ENCODE peak calls at places on chromosomes 4 and X, in eight cellular contexts. One of them, this sample, is unnamed.

GRCh38 chr4:930827-931193 is 1.3 kb downstream of the GAK start:
- DNase-seq in choroid plexus epithelial cell: no peak
- DNase-seq in HCT116: no peak
- DNase-seq in lower lobe of right lung: no peak
- DNase-seq in uterus: no peak
- DNase-seq in cardiac muscle cell: no peak
- DNase-seq in left ventricle myocardium inferior: no peak
- DNase-seq in IMR-90: no peak
- DNase-seq in this sample: no peak

GRCh38 chrX:150236304-150236703 is 126.8 kb upstream of the MAMLD1 start:
- DNase-seq in choroid plexus epithelial cell: no peak
- DNase-seq in HCT116: no peak
- DNase-seq in lower lobe of right lung: no peak
- DNase-seq in uterus: no peak
- DNase-seq in cardiac muscle cell: no peak
- DNase-seq in left ventricle myocardium inferior: no peak
- DNase-seq in IMR-90: peak
- DNase-seq in this sample: no peak

GRCh38 chrX:54208531-54208930 is 25.5 kb upstream of the FAM120C start:
- DNase-seq in choroid plexus epithelial cell: peak
- DNase-seq in HCT116: no peak
- DNase-seq in lower lobe of right lung: no peak
- DNase-seq in uterus: no peak
- DNase-seq in cardiac muscle cell: no peak
- DNase-seq in left ventricle myocardium inferior: no peak
- DNase-seq in IMR-90: peak
- DNase-seq in this sample: no peak

GRCh38 chrX:17475820-17476219 is 100.8 kb downstream of the NHS start:
- DNase-seq in choroid plexus epithelial cell: no peak
- DNase-seq in HCT116: no peak
- DNase-seq in lower lobe of right lung: no peak
- DNase-seq in uterus: no peak
- DNase-seq in cardiac muscle cell: no peak
- DNase-seq in left ventricle myocardium inferior: no peak
- DNase-seq in IMR-90: no peak
- DNase-seq in this sample: no peak

GRCh38 chr4:2797188-2797544 is 4.3 kb downstream of the SH3BP2 start:
- DNase-seq in choroid plexus epithelial cell: no peak
- DNase-seq in HCT116: no peak
- DNase-seq in lower lobe of right lung: peak
- DNase-seq in uterus: peak
- DNase-seq in cardiac muscle cell: no peak
- DNase-seq in left ventricle myocardium inferior: no peak
- DNase-seq in IMR-90: no peak
- DNase-seq in this sample: no peak

GRCh38 chr4:54496412-54496811 is 161.3 kb upstream of the KIT start:
- DNase-seq in choroid plexus epithelial cell: no peak
- DNase-seq in HCT116: no peak
- DNase-seq in lower lobe of right lung: no peak
- DNase-seq in uterus: no peak
- DNase-seq in cardiac muscle cell: no peak
- DNase-seq in left ventricle myocardium inferior: no peak
- DNase-seq in IMR-90: no peak
- DNase-seq in this sample: no peak

GRCh38 chrX:32533848-32534247 is 677.5 kb downstream of the DMD start:
- DNase-seq in choroid plexus epithelial cell: no peak
- DNase-seq in HCT116: no peak
- DNase-seq in lower lobe of right lung: no peak
- DNase-seq in uterus: no peak
- DNase-seq in cardiac muscle cell: no peak
- DNase-seq in left ventricle myocardium inferior: no peak
- DNase-seq in IMR-90: no peak
- DNase-seq in this sample: no peak

GRCh38 chr4:30380404-30380998 is 339.7 kb upstream of the PCDH7 start:
- DNase-seq in choroid plexus epithelial cell: peak
- DNase-seq in HCT116: peak
- DNase-seq in lower lobe of right lung: no peak
- DNase-seq in uterus: no peak
- DNase-seq in cardiac muscle cell: peak
- DNase-seq in left ventricle myocardium inferior: no peak
- DNase-seq in IMR-90: peak
- DNase-seq in this sample: no peak

GRCh38 chr4:82801910-82802521 is 3.4 kb upstream of the SCD5 start:
- DNase-seq in choroid plexus epithelial cell: peak
- DNase-seq in HCT116: no peak
- DNase-seq in lower lobe of right lung: no peak
- DNase-seq in uterus: no peak
- DNase-seq in cardiac muscle cell: no peak
- DNase-seq in left ventricle myocardium inferior: no peak
- DNase-seq in IMR-90: peak
- DNase-seq in this sample: no peak

GRCh38 chr4:87044511-87045369 is 109.9 kb downstream of the AFF1 start:
- DNase-seq in choroid plexus epithelial cell: no peak
- DNase-seq in HCT116: no peak
- DNase-seq in lower lobe of right lung: no peak
- DNase-seq in uterus: no peak
- DNase-seq in cardiac muscle cell: no peak
- DNase-seq in left ventricle myocardium inferior: no peak
- DNase-seq in IMR-90: no peak
- DNase-seq in this sample: no peak

GRCh38 chr4:109434007-109434792 is 585 bp downstream of the SEC24B start:
- DNase-seq in choroid plexus epithelial cell: peak
- DNase-seq in HCT116: no peak
- DNase-seq in lower lobe of right lung: peak
- DNase-seq in uterus: peak
- DNase-seq in cardiac muscle cell: peak
- DNase-seq in left ventricle myocardium inferior: peak
- DNase-seq in IMR-90: peak
- DNase-seq in this sample: no peak

GRCh38 chrX:34656842-34657780 is at the start of gene TMEM47:
- DNase-seq in choroid plexus epithelial cell: peak
- DNase-seq in HCT116: no peak
- DNase-seq in lower lobe of right lung: peak
- DNase-seq in uterus: peak
- DNase-seq in cardiac muscle cell: peak
- DNase-seq in left ventricle myocardium inferior: peak
- DNase-seq in IMR-90: peak
- DNase-seq in this sample: no peak

GRCh38 chr4:140049024-140049923 is 104.7 kb downstream of the MAML3 start:
- DNase-seq in choroid plexus epithelial cell: peak
- DNase-seq in HCT116: no peak
- DNase-seq in lower lobe of right lung: no peak
- DNase-seq in uterus: peak
- DNase-seq in cardiac muscle cell: peak
- DNase-seq in left ventricle myocardium inferior: no peak
- DNase-seq in IMR-90: peak
- DNase-seq in this sample: no peak

GRCh38 chr4:10084651-10085320 is 31.8 kb downstream of the WDR1 start:
- DNase-seq in choroid plexus epithelial cell: no peak
- DNase-seq in HCT116: no peak
- DNase-seq in lower lobe of right lung: peak
- DNase-seq in uterus: peak
- DNase-seq in cardiac muscle cell: no peak
- DNase-seq in left ventricle myocardium inferior: peak
- DNase-seq in IMR-90: no peak
- DNase-seq in this sample: peak

GRCh38 chr4:3314706-3315260 is 22.0 kb downstream of the RGS12 start:
- DNase-seq in choroid plexus epithelial cell: no peak
- DNase-seq in HCT116: no peak
- DNase-seq in lower lobe of right lung: no peak
- DNase-seq in uterus: no peak
- DNase-seq in cardiac muscle cell: no peak
- DNase-seq in left ventricle myocardium inferior: no peak
- DNase-seq in IMR-90: no peak
- DNase-seq in this sample: no peak

GRCh38 chr4:176894498-176894897 is 101.8 kb upstream of the VEGFC start:
- DNase-seq in choroid plexus epithelial cell: no peak
- DNase-seq in HCT116: no peak
- DNase-seq in lower lobe of right lung: no peak
- DNase-seq in uterus: no peak
- DNase-seq in cardiac muscle cell: no peak
- DNase-seq in left ventricle myocardium inferior: no peak
- DNase-seq in IMR-90: no peak
- DNase-seq in this sample: no peak

GRCh38 chr4:67751260-67751659 is 2.9 kb downstream of the GNRHR start:
- DNase-seq in choroid plexus epithelial cell: peak
- DNase-seq in HCT116: no peak
- DNase-seq in lower lobe of right lung: no peak
- DNase-seq in uterus: no peak
- DNase-seq in cardiac muscle cell: no peak
- DNase-seq in left ventricle myocardium inferior: no peak
- DNase-seq in IMR-90: peak
- DNase-seq in this sample: no peak

GRCh38 chr4:38664704-38665401 is 854 bp downstream of the KLF3 start:
- DNase-seq in choroid plexus epithelial cell: peak
- DNase-seq in HCT116: no peak
- DNase-seq in lower lobe of right lung: peak
- DNase-seq in uterus: peak
- DNase-seq in cardiac muscle cell: peak
- DNase-seq in left ventricle myocardium inferior: peak
- DNase-seq in IMR-90: peak
- DNase-seq in this sample: peak

GRCh38 chr4:31234494-31234893 is 514.3 kb downstream of the PCDH7 start:
- DNase-seq in choroid plexus epithelial cell: no peak
- DNase-seq in HCT116: peak
- DNase-seq in lower lobe of right lung: no peak
- DNase-seq in uterus: no peak
- DNase-seq in cardiac muscle cell: no peak
- DNase-seq in left ventricle myocardium inferior: no peak
- DNase-seq in IMR-90: no peak
- DNase-seq in this sample: no peak

GRCh38 chr4:118034061-118034785 is at the start of gene NDST3:
- DNase-seq in choroid plexus epithelial cell: peak
- DNase-seq in HCT116: peak
- DNase-seq in lower lobe of right lung: peak
- DNase-seq in uterus: peak
- DNase-seq in cardiac muscle cell: peak
- DNase-seq in left ventricle myocardium inferior: no peak
- DNase-seq in IMR-90: peak
- DNase-seq in this sample: no peak
- TF ChIP-seq CTCF in choroid plexus epithelial cell: peak
- TF ChIP-seq CTCF in HCT116: peak
- TF ChIP-seq CTCF in lower lobe of right lung: peak
- TF ChIP-seq CTCF in uterus: no peak
- TF ChIP-seq CTCF in cardiac muscle cell: peak
- TF ChIP-seq CTCF in left ventricle myocardium inferior: peak
- TF ChIP-seq CTCF in IMR-90: peak
- TF ChIP-seq CTCF in this sample: peak

DNA sequence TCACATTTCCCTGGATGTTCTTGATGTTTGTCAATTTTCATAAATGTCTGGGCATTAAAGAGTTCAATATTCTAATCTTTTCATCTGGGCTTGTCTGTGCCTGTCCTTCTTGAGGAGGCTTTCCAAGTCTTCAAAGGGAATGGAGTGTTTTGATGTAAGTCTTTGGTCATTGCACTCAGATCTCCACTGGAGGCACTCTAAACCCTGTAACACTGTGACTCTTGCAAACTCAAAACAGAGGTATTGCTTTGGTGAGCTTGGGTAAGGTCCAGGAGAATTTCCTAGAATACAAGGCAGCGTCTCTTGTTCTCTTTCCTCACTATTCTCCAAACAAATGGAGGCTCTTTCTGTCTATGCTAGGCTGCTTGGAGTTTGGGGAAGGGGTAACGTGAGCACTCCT is 1118.1 kb upstream of the PABPC4L start:
- DNase-seq in choroid plexus epithelial cell: peak
- DNase-seq in HCT116: peak
- DNase-seq in lower lobe of right lung: no peak
- DNase-seq in uterus: no peak
- DNase-seq in cardiac muscle cell: no peak
- DNase-seq in left ventricle myocardium inferior: no peak
- DNase-seq in IMR-90: no peak
- DNase-seq in this sample: no peak
- TF ChIP-seq CTCF in choroid plexus epithelial cell: peak
- TF ChIP-seq CTCF in HCT116: peak
- TF ChIP-seq CTCF in lower lobe of right lung: no peak
- TF ChIP-seq CTCF in uterus: no peak
- TF ChIP-seq CTCF in cardiac muscle cell: no peak
- TF ChIP-seq CTCF in left ventricle myocardium inferior: no peak
- TF ChIP-seq CTCF in IMR-90: no peak
- TF ChIP-seq CTCF in this sample: no peak

GRCh38 chr4:139027771-139028170 is 12.2 kb downstream of the NOCT start:
- DNase-seq in choroid plexus epithelial cell: peak
- DNase-seq in HCT116: no peak
- DNase-seq in lower lobe of right lung: no peak
- DNase-seq in uterus: no peak
- DNase-seq in cardiac muscle cell: no peak
- DNase-seq in left ventricle myocardium inferior: no peak
- DNase-seq in IMR-90: peak
- DNase-seq in this sample: no peak

GRCh38 chr4:139028191-139028661 is 12.6 kb downstream of the NOCT start:
- DNase-seq in choroid plexus epithelial cell: no peak
- DNase-seq in HCT116: no peak
- DNase-seq in lower lobe of right lung: no peak
- DNase-seq in uterus: no peak
- DNase-seq in cardiac muscle cell: peak
- DNase-seq in left ventricle myocardium inferior: peak
- DNase-seq in IMR-90: no peak
- DNase-seq in this sample: no peak

GRCh38 chr4:139022835-139023234 is 7.3 kb downstream of the NOCT start:
- DNase-seq in choroid plexus epithelial cell: no peak
- DNase-seq in HCT116: no peak
- DNase-seq in lower lobe of right lung: no peak
- DNase-seq in uterus: no peak
- DNase-seq in cardiac muscle cell: no peak
- DNase-seq in left ventricle myocardium inferior: no peak
- DNase-seq in IMR-90: no peak
- DNase-seq in this sample: no peak

GRCh38 chr4:139025841-139026240 is 10.3 kb downstream of the NOCT start:
- DNase-seq in choroid plexus epithelial cell: no peak
- DNase-seq in HCT116: no peak
- DNase-seq in lower lobe of right lung: no peak
- DNase-seq in uterus: no peak
- DNase-seq in cardiac muscle cell: no peak
- DNase-seq in left ventricle myocardium inferior: no peak
- DNase-seq in IMR-90: peak
- DNase-seq in this sample: no peak

DNA sequence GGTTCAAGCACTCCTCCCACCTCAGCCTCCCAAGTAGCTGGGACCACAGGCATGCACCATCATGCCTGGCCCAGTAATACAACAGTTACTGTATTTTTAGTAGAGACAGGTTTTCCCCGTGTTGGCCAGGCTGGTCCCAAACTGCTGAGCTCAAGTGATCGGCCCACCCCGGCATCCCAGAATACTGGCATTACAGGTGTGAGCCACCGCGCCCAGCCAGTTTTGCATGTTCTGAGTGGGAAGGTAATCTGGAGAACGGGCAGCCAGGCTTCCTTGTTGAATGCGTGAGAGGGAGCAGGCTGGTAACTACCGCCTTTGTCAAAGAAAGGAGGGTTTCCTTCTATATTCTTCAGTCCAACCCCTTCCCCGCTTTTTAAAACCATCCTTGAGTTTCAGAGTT is 9.1 kb downstream of the NOCT start:
- DNase-seq in choroid plexus epithelial cell: no peak
- DNase-seq in HCT116: no peak
- DNase-seq in lower lobe of right lung: no peak
- DNase-seq in uterus: no peak
- DNase-seq in cardiac muscle cell: no peak
- DNase-seq in left ventricle myocardium inferior: no peak
- DNase-seq in IMR-90: no peak
- DNase-seq in this sample: no peak
- TF ChIP-seq CTCF in choroid plexus epithelial cell: no peak
- TF ChIP-seq CTCF in HCT116: no peak
- TF ChIP-seq CTCF in lower lobe of right lung: no peak
- TF ChIP-seq CTCF in uterus: no peak
- TF ChIP-seq CTCF in cardiac muscle cell: no peak
- TF ChIP-seq CTCF in left ventricle myocardium inferior: no peak
- TF ChIP-seq CTCF in IMR-90: no peak
- TF ChIP-seq CTCF in this sample: no peak

GRCh38 chrX:2903366-2903765 is 25.8 kb downstream of the ARSD start:
- DNase-seq in choroid plexus epithelial cell: no peak
- DNase-seq in HCT116: no peak
- DNase-seq in lower lobe of right lung: no peak
- DNase-seq in uterus: no peak
- DNase-seq in cardiac muscle cell: no peak
- DNase-seq in left ventricle myocardium inferior: no peak
- DNase-seq in IMR-90: no peak
- DNase-seq in this sample: no peak
- TF ChIP-seq CTCF in choroid plexus epithelial cell: peak
- TF ChIP-seq CTCF in HCT116: peak
- TF ChIP-seq CTCF in lower lobe of right lung: no peak
- TF ChIP-seq CTCF in uterus: no peak
- TF ChIP-seq CTCF in cardiac muscle cell: no peak
- TF ChIP-seq CTCF in left ventricle myocardium inferior: no peak
- TF ChIP-seq CTCF in IMR-90: no peak
- TF ChIP-seq CTCF in this sample: no peak